ENCODE peak calls at places on chromosome 17, in five cellular contexts. Z is mucosa of descending colon, B is IMR-90, X is astrocyte of the spinal cord, O is AG10803. E is an unnamed sample.
A peak's percentile ranks its signal among the peaks of the same experiment; 100 is the strongest.

GRCh38 chr17:17698869-17699351 is 17.7 kb downstream of the RAI1 start:
- DNase-seq in Z (no peak), X (no peak), O (no peak), B (peak; percentile 41), E (no peak)

GRCh38 chr17:66747561-66748275 is 87.2 kb upstream of the CACNG5 start:
- DNase-seq in X (peak; percentile 82), O (peak; percentile 63), B (peak; percentile 80), Z (no peak), E (no peak)

GRCh38 chr17:43667506-43668438 is 6.0 kb upstream of the MEOX1 start:
- DNase-seq in X (peak; percentile 45), B (peak; percentile 81), Z (no peak), O (peak; percentile 55), E (no peak)

GRCh38 chr17:83144421-83145357 is 65.3 kb downstream of the METRNL start:
- DNase-seq in X (peak; percentile 50), Z (no peak), B (peak; percentile 5), O (peak; percentile 87), E (no peak)

GRCh38 chr17:76240461-76241204 is at the start of gene RNF157:
- DNase-seq in Z (peak; percentile 79), B (peak; percentile 48), O (no peak), X (peak; percentile 43), E (peak; percentile 62)

GRCh38 chr17:67359960-67360817 is 6.2 kb downstream of the PSMD12 start:
- DNase-seq in B (peak; percentile 45), O (peak; percentile 40), Z (no peak), X (peak; percentile 35), E (no peak)

GRCh38 chr17:18981642-18982424 is 22.7 kb downstream of the FAM83G start:
- DNase-seq in Z (peak; percentile 95), B (peak; percentile 82), O (peak; percentile 73), X (peak; percentile 78), E (no peak)

GRCh38 chr17:46178550-46179198 is 14.6 kb downstream of the KANSL1 start:
- DNase-seq in B (peak; percentile 44), X (no peak), Z (no peak), O (no peak), E (no peak)

GRCh38 chr17:42118545-42118944 is 2.6 kb downstream of the KAT2A start:
- DNase-seq in O (no peak), Z (no peak), B (peak; percentile 25), X (peak; percentile 30), E (no peak)

GRCh38 chr17:57956311-57957119 is 1.3 kb upstream of the CUEDC1 start:
- DNase-seq in O (no peak), X (no peak), B (no peak), Z (no peak), E (peak; percentile 32)

GRCh38 chr17:82039695-82040299 is 2.3 kb upstream of the DCXR start:
- DNase-seq in Z (no peak), X (no peak), O (no peak), B (no peak), E (no peak)

GRCh38 chr17:50634123-50634914 is at the start of gene ABCC3:
- DNase-seq in O (peak; percentile 56), X (no peak), B (no peak), Z (peak; percentile 91), E (no peak)

GRCh38 chr17:33595783-33596182 is 302.7 kb upstream of the ASIC2 start:
- DNase-seq in B (no peak), X (no peak), O (peak; percentile 4), Z (no peak), E (no peak)

GRCh38 chr17:31494259-31495048 is 103.0 kb downstream of the RAB11FIP4 start:
- DNase-seq in B (no peak), O (no peak), Z (no peak), X (no peak), E (no peak)

GRCh38 chr17:28404007-28404406 is 2.0 kb downstream of the SLC46A1 start:
- DNase-seq in Z (no peak), X (no peak), B (no peak), O (no peak), E (no peak)

GRCh38 chr17:7184091-7184488 is 4.9 kb upstream of the ASGR1 start:
- DNase-seq in Z (peak; percentile 80), X (no peak), O (no peak), B (no peak), E (no peak)

GRCh38 chr17:4950075-4950756 is 703 bp upstream of the ENO3 start:
- DNase-seq in O (no peak), Z (peak; percentile 86), B (no peak), X (no peak), E (no peak)

GRCh38 chr17:65279456-65279855 is 142.3 kb downstream of the RGS9 start:
- DNase-seq in Z (no peak), X (no peak), B (no peak), O (no peak), E (no peak)

GRCh38 chr17:43790311-43790940 is 10.2 kb downstream of the CFAP97D1 start:
- DNase-seq in B (no peak), Z (no peak), X (no peak), O (no peak), E (no peak)

GRCh38 chr17:65514541-65514940 is 46.9 kb downstream of the AXIN2 start:
- DNase-seq in B (peak; percentile 14), Z (no peak), X (no peak), O (peak; percentile 90), E (no peak)

GRCh38 chr17:185445-186138 is 4.1 kb upstream of the DOC2B start:
- DNase-seq in O (no peak), B (no peak), Z (no peak), X (no peak), E (no peak)

GRCh38 chr17:9648521-9649110 is 3.3 kb downstream of the USP43 start:
- DNase-seq in Z (no peak), X (no peak), O (no peak), B (no peak), E (no peak)

GRCh38 chr17:4476017-4476416 is 22.7 kb upstream of the SPNS2 start:
- DNase-seq in Z (no peak), X (no peak), B (no peak), O (no peak), E (no peak)

GRCh38 chr17:30290696-30291570 is 811 bp downstream of the BLMH start:
- DNase-seq in X (no peak), B (peak; percentile 21), Z (peak; percentile 68), O (peak; percentile 11), E (no peak)

DNA sequence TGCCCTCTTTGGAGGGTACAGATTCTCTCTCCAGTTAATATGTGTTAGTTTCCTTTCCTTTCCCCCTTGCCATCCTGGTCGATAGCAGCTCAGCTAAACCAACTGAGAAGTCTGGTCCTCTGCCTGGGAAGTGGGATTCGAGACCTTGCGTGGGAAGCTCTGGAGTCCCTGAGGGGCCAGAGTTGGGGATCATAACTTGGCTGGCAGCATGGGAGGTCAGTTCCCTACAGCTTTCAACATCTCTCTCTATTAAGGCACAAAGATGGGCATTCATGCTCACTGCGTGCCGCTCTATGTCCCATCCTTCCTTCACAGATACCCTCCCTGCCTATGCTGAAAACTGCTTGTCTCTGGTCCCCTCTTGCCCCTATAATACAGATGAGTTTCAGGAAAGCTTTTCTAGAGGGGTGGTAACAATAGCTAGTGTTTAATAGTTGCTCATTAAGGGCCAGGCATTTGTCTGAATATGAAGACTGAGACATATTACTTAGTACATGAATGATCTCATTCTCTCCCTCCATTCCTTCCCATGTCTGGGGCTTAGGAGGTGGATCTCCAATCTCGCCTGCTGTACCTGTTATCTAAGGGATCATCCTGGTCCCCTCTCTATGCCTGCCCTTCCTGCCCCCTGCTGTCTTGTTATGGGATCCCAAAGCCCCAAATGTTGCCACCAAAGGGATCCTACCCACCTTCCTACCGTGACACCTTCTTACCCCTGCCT is 10.8 kb downstream of the THRA start:
- DNase-seq in B (no peak), O (no peak), X (no peak), Z (no peak), E (no peak)
- TF ChIP-seq CTCF in B (no peak), O (no peak), X (no peak), Z (no peak), E (no peak)

GRCh38 chr17:20313891-20314290 is 153.4 kb downstream of the LGALS9B start:
- DNase-seq in X (no peak), B (no peak), O (no peak), Z (no peak), E (no peak)
- TF ChIP-seq CTCF in X (no peak), B (no peak), O (no peak), Z (no peak), E (no peak)

GRCh38 chr17:59565959-59566324 is 532 bp downstream of the DHX40 start:
- DNase-seq in X (peak; percentile 81), B (peak; percentile 86), Z (peak; percentile 56), O (peak; percentile 77), E (no peak)

GRCh38 chr17:59558953-59559352 is 6.5 kb upstream of the DHX40 start:
- DNase-seq in Z (no peak), X (peak; percentile 17), B (peak; percentile 7), O (peak; percentile 20), E (no peak)

GRCh38 chr17:59558039-59558438 is 7.4 kb upstream of the DHX40 start:
- DNase-seq in X (no peak), B (no peak), Z (no peak), O (no peak), E (no peak)

GRCh38 chr17:59565171-59565958 is at the start of gene DHX40:
- DNase-seq in Z (peak; percentile 92), X (peak; percentile 93), B (peak; percentile 96), O (peak; percentile 93), E (peak; percentile 88)

DNA sequence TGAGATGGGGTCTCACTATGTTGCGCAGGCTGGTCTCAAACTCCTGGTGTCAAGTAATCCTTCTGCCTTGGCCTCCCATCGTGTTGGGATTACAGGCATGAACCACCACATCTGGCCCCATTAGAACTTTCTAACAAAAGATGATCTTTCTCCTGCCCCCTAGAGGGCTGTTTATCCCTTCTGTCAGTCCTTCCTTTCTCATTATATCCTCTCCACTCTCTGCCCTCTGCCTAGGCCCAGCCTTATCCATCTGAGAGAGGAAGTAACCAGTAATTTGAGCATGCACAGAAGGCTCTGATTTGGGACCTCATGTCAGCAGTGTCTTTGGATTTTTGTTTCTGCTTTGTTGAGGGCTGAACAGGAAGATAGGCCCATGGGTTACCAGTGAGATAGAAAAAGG is 4.4 kb upstream of the DHX40 start:
- DNase-seq in X (no peak), O (peak; percentile 8), B (peak; percentile 3), Z (no peak), E (no peak)
- TF ChIP-seq CTCF in X (peak; percentile 38), O (peak; percentile 39), B (peak; percentile 25), Z (no peak), E (no peak)

DNA sequence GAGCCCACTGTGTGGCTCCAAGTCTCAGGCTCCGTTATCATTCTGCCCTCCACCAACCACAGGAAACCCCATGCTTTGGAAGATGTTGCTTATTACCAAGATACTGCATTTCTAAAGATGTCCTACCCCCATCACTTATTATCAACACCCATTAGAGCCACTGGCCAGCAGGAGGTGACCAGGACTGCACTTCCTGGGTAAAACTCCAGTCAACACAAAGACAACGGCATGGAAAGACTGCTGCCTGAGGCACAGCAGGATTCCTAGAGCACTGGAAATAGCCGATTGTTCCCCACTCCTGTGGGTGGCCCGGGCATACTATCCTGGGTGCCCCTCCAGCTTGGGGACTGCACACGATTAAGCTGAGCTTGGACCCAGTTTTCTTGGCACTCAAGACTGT is 133.7 kb downstream of the AATF start:
- DNase-seq in X (no peak), Z (no peak), B (no peak), O (no peak), E (no peak)
- TF ChIP-seq CTCF in X (no peak), Z (no peak), B (peak; percentile 1), O (no peak), E (no peak)